ENCODE peak calls at places on chromosomes 1 and 21, in five cellular contexts. One of them, this sample, is unnamed.
A peak's percentile ranks its signal among the peaks of the same experiment; 100 is the strongest.

GRCh38 chr21:17051054-17051453 is 461.8 kb upstream of the CXADR start:
- DNase-seq in GM12865: no peak
- DNase-seq in keratinocyte: peak; percentile 5
- DNase-seq in A549: no peak
- DNase-seq in AG10803: no peak
- DNase-seq in this sample: no peak

GRCh38 chr1:37438037-37438970 is 36.1 kb upstream of the ZC3H12A start:
- DNase-seq in AG10803: no peak
- DNase-seq in A549: no peak
- DNase-seq in GM12865: no peak
- DNase-seq in keratinocyte: no peak
- DNase-seq in this sample: no peak

GRCh38 chr1:15718199-15718601 is 17.9 kb upstream of the SLC25A34 start:
- DNase-seq in keratinocyte: no peak
- DNase-seq in GM12865: no peak
- DNase-seq in AG10803: no peak
- DNase-seq in A549: no peak
- DNase-seq in this sample: no peak

GRCh38 chr1:116902718-116903390 is 6.9 kb upstream of the PTGFRN start:
- DNase-seq in AG10803: no peak
- DNase-seq in keratinocyte: no peak
- DNase-seq in A549: no peak
- DNase-seq in GM12865: peak; percentile 14
- DNase-seq in this sample: no peak

GRCh38 chr1:169271094-169271493 is 96.5 kb downstream of the NME7 start:
- DNase-seq in A549: no peak
- DNase-seq in keratinocyte: no peak
- DNase-seq in AG10803: no peak
- DNase-seq in GM12865: no peak
- DNase-seq in this sample: peak; percentile 60

GRCh38 chr1:161946071-161946987 is 77.3 kb downstream of the OLFML2B start:
- DNase-seq in A549: no peak
- DNase-seq in GM12865: no peak
- DNase-seq in keratinocyte: no peak
- DNase-seq in AG10803: peak; percentile 93
- DNase-seq in this sample: peak; percentile 30

GRCh38 chr21:42830456-42831455 is 48.6 kb downstream of the WDR4 start:
- DNase-seq in keratinocyte: no peak
- DNase-seq in A549: no peak
- DNase-seq in GM12865: no peak
- DNase-seq in AG10803: no peak
- DNase-seq in this sample: no peak

GRCh38 chr1:99537886-99538617 is 107.9 kb upstream of the PALMD start:
- DNase-seq in A549: no peak
- DNase-seq in GM12865: no peak
- DNase-seq in keratinocyte: no peak
- DNase-seq in AG10803: no peak
- DNase-seq in this sample: no peak

DNA sequence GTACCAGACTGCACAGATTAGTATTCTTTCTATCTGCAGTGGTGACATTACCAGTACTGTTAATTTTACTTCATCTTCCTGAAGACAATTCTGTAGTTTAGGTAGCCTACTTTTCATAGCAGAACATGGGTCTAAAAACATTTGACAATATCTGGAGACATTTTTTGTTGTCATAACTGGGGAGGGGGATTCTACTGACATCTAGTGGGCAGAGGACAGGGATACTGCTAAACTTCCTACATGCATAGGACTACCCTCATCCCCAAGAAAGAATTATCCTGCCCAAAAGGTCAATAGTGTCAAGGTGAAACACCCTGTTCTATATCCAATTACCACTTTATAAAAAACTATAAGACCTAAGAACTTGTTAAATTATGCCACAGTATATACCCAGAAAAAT is 3.4 kb upstream of the ARHGAP29 start:
- DNase-seq in keratinocyte: no peak
- DNase-seq in AG10803: no peak
- DNase-seq in GM12865: no peak
- DNase-seq in A549: peak; percentile 35
- DNase-seq in this sample: peak; percentile 44
- TF ChIP-seq CTCF in keratinocyte: no peak
- TF ChIP-seq CTCF in AG10803: peak; percentile 25
- TF ChIP-seq CTCF in GM12865: peak; percentile 18
- TF ChIP-seq CTCF in A549: peak; percentile 39
- TF ChIP-seq CTCF in this sample: peak; percentile 29

GRCh38 chr1:160560045-160560724 is 19.1 kb downstream of the CD84 start:
- DNase-seq in AG10803: no peak
- DNase-seq in A549: no peak
- DNase-seq in GM12865: no peak
- DNase-seq in keratinocyte: no peak
- DNase-seq in this sample: no peak
- H3K4me3 ChIP-seq in AG10803: no peak overlapping the region
- H3K4me3 ChIP-seq in A549: no peak overlapping the region
- H3K4me3 ChIP-seq in GM12865: no peak overlapping the region
- H3K4me3 ChIP-seq in keratinocyte: no peak overlapping the region
- H3K4me3 ChIP-seq in this sample: no peak overlapping the region

DNA sequence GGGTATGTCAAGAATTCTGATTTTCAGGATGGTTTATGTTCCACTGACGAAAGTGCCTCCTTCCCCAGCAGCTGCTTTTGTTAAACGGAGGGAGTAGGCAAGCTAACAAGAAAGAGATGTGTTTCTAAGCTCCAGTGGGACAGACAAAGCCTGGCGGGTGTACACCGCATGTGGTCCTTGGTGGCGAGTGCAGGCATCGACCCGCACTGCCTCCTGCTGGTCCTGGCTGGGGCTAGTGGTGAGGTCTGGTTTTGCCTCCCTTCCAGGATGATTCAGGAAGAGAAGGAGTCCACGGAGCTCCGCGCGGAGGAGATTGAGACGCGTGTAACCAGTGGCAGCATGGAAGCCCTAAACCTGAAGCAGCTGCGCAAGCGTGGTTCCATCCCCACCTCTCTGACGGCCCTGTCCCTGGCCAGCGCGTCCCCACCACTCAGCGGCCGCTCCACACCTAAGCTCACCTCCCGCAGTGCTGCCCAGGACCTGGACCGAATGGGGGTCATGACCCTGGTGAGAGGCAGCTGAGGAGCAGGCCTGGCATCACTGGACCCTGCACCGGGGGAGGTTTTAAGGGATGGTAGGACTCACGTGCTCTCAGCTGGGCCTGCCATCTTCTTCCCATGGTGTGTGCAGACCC is 29.0 kb downstream of the PPFIA4 start:
- DNase-seq in A549: peak; percentile 19
- DNase-seq in AG10803: no peak
- DNase-seq in keratinocyte: no peak
- DNase-seq in GM12865: no peak
- DNase-seq in this sample: no peak
- TF ChIP-seq CTCF in A549: no peak
- TF ChIP-seq CTCF in AG10803: no peak
- TF ChIP-seq CTCF in keratinocyte: peak; percentile 7
- TF ChIP-seq CTCF in GM12865: no peak
- TF ChIP-seq CTCF in this sample: no peak

DNA sequence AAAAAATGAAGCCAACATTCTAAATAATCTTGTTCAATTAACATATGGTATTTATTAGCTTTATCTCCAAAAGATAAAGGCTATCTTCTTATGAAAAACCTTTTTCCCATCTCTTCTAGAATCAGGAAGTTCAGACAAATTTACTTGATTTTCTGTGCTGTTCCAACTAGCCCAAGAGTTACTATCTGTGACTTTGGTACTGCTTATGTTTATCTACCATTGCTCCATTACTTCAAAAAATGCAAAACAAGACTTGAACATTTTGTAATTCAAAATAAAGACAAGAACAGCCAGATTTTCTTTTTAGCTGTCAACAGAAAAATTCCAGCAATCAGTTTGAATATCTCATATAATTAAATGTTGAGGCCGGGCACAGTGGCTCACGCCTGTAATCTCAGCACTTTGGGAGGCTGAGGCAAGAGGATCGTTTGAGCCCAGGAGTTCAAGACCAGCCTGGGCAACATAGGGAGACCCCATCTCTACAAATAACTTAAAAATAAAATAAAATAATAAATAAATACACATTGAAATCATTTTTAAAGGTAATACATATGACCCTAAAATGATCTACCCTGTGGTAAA is 188.5 kb downstream of the LTN1 start:
- DNase-seq in GM12865: no peak
- DNase-seq in keratinocyte: no peak
- DNase-seq in A549: no peak
- DNase-seq in AG10803: no peak
- DNase-seq in this sample: no peak
- H3K4me3 ChIP-seq in GM12865: no peak overlapping the region
- H3K4me3 ChIP-seq in keratinocyte: no peak overlapping the region
- H3K4me3 ChIP-seq in A549: no peak overlapping the region
- H3K4me3 ChIP-seq in AG10803: no peak overlapping the region
- H3K4me3 ChIP-seq in this sample: no peak overlapping the region

DNA sequence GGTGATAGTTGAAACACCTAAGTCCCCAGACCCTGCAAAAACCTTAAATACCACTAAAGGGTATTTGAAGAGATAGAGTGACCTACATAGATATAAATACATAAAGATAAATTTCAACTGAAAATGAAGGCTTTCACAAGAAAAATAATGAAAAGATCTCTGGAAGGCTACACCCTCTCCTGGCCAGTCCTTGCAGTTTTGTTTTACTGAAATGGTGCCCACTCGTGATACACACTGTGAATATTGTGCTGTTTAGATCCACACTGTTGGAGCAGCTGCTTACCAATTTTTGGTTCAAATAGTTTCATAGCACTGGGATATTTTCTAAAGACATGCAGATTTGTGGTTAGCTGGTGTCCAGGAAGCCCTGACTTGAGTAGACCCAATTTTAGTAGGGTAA is 31.5 kb upstream of the RNF187 start:
- DNase-seq in keratinocyte: no peak
- DNase-seq in GM12865: no peak
- DNase-seq in A549: no peak
- DNase-seq in AG10803: no peak
- DNase-seq in this sample: peak; percentile 50
- TF ChIP-seq CTCF in keratinocyte: no peak
- TF ChIP-seq CTCF in GM12865: no peak
- TF ChIP-seq CTCF in A549: no peak
- TF ChIP-seq CTCF in AG10803: peak; percentile 33
- TF ChIP-seq CTCF in this sample: peak; percentile 16

DNA sequence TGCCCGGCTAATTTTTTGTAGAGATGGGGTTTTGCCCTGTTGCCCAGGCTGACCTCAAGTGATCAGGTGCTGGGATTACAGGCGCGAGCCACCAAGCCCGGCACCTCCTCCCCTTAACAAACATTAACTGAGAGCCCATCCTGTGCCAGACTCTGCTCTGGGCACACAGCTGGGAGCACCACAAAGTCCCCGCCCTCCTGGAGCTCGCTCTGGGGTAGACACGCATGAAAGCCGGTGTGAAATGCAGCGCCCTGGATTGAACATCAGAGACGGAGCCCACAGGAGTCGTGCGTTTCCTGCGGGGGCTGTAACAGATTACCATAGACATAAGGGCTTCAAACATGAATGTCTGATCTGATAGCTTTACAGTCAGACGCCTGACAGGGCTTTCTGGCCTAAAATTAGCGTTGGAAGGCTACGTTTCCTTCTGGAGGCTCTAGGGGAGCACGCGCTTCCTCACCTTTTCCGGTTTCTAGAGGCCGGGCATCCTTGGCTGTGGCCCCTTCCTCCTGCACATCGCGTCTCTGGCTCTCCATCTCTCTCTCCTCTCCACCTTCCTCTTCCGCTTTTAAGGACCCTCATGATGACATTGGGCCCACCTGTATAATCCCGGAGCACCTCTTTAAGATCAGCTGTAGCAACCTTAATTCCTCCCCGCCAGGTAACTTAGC is 14.4 kb downstream of the SLC27A3 start:
- DNase-seq in keratinocyte: no peak
- DNase-seq in A549: no peak
- DNase-seq in AG10803: no peak
- DNase-seq in GM12865: peak; percentile 39
- DNase-seq in this sample: no peak
- H3K4me3 ChIP-seq in keratinocyte: no peak overlapping the region
- H3K4me3 ChIP-seq in A549: no peak overlapping the region
- H3K4me3 ChIP-seq in AG10803: peak overlapping the region; percentile 50
- H3K4me3 ChIP-seq in GM12865: peak overlapping the region; percentile 28
- H3K4me3 ChIP-seq in this sample: no peak overlapping the region